ENCODE peak calls at places on chromosomes 7 and 10, in seven cellular contexts. Q is NB4, W is Panc1, H is fibroblast of lung, J is Calu3, M is uterus, G is heart left ventricle. C is an unnamed sample.

GRCh38 chr10:118595598-118596425 is at the start of gene PRLHR:
- DNase-seq in J (peak), M (peak), H (peak), Q (peak), W (no peak), G (no peak), C (peak)

GRCh38 chr7:130959743-130960207 is 225.8 kb upstream of the KLF14 start:
- DNase-seq in M (no peak), Q (peak), W (no peak), J (peak), G (no peak), H (peak), C (peak)

GRCh38 chr7:50610521-50611277 is 45.5 kb upstream of the DDC start:
- DNase-seq in W (peak), Q (peak), H (peak), G (no peak), M (no peak), J (no peak), C (peak)

GRCh38 chr10:94129393-94130130 is 135.8 kb downstream of the PLCE1 start:
- DNase-seq in W (no peak), G (no peak), Q (no peak), J (no peak), H (peak), M (no peak), C (peak)

GRCh38 chr7:103082497-103082896 is 7.6 kb downstream of the ARMC10 start:
- DNase-seq in H (no peak), G (no peak), Q (no peak), W (no peak), J (no peak), M (no peak), C (no peak)

GRCh38 chr7:99386584-99387238 is 12.2 kb downstream of the ARPC1B start:
- DNase-seq in G (no peak), W (no peak), J (peak), H (no peak), Q (peak), M (no peak), C (no peak)

GRCh38 chr10:47049056-47049851 is 138.0 kb downstream of the PTPN20 start:
- DNase-seq in J (no peak), W (no peak), M (peak), Q (no peak), G (peak), H (no peak), C (no peak)

GRCh38 chr7:1677206-1678069 is 7.4 kb downstream of the ELFN1 start:
- DNase-seq in Q (no peak), H (no peak), G (no peak), M (no peak), J (no peak), W (no peak), C (no peak)

GRCh38 chr7:24757799-24758275 is 573 bp upstream of the GSDME start:
- DNase-seq in G (no peak), Q (no peak), H (peak), J (no peak), M (no peak), W (no peak), C (peak)

GRCh38 chr10:103852189-103852711 is 3.1 kb downstream of the SH3PXD2A start:
- DNase-seq in H (peak), G (peak), J (no peak), Q (peak), W (no peak), M (peak), C (no peak)

GRCh38 chr10:5442056-5442989 is 30.0 kb downstream of the NET1 start:
- DNase-seq in M (no peak), W (no peak), H (no peak), Q (peak), J (peak), G (no peak), C (peak)

GRCh38 chr10:132376394-132376851 is 20.6 kb upstream of the PWWP2B start:
- DNase-seq in G (no peak), H (no peak), J (no peak), M (no peak), W (no peak), Q (no peak), C (no peak)

GRCh38 chr10:130189466-130190064 is 53.4 kb downstream of the GLRX3 start:
- DNase-seq in G (no peak), H (no peak), J (no peak), Q (no peak), M (no peak), W (no peak), C (no peak)
- TF ChIP-seq CTCF in G (no peak), H (no peak), J (no peak), Q (no peak), M (no peak), W (no peak), C (no peak)

GRCh38 chr7:85186521-85187241 is at the start of gene SEMA3D:
- DNase-seq in G (peak), Q (peak), W (no peak), H (peak), J (peak), M (peak), C (peak)

GRCh38 chr7:85186083-85186520 is 754 bp downstream of the SEMA3D start:
- DNase-seq in Q (no peak), H (peak), G (peak), J (peak), W (no peak), M (peak), C (peak)

GRCh38 chr7:85183296-85183695 is 3.6 kb downstream of the SEMA3D start:
- DNase-seq in M (no peak), Q (no peak), H (no peak), J (no peak), G (no peak), W (no peak), C (no peak)

GRCh38 chr7:85184599-85185354 is 2.1 kb downstream of the SEMA3D start:
- DNase-seq in M (no peak), Q (no peak), J (no peak), H (peak), G (peak), W (no peak), C (no peak)

GRCh38 chr7:85185355-85186082 is 1.3 kb downstream of the SEMA3D start:
- DNase-seq in J (peak), H (peak), W (no peak), M (peak), G (peak), Q (no peak), C (peak)
- TF ChIP-seq CTCF in J (no peak), H (peak), W (no peak), M (no peak), G (no peak), Q (no peak), C (no peak)

DNA sequence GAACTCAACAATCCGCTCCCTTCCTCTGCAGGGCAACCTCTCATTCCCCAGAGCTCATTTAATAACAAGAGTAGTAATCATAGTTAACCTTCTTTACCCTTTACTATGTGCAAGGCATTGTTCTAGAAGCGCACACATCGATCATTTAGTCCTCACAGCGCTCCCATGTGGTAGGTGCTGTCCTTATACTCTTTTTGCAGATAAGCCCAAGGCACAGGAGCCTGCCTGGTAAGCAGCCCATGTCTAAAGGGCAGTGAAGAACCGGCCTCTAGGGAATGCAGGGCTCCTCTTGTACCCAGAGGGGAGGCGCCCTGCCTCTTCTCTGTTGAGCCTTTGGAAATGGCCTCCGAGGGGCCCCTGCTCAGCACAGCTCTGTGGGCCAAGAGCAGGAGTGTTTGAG is 14.3 kb downstream of the CHST3 start:
- DNase-seq in G (no peak), Q (peak), W (no peak), J (no peak), H (no peak), M (peak), C (no peak)
- TF ChIP-seq CTCF in G (no peak), Q (no peak), W (no peak), J (no peak), H (no peak), M (no peak), C (no peak)

DNA sequence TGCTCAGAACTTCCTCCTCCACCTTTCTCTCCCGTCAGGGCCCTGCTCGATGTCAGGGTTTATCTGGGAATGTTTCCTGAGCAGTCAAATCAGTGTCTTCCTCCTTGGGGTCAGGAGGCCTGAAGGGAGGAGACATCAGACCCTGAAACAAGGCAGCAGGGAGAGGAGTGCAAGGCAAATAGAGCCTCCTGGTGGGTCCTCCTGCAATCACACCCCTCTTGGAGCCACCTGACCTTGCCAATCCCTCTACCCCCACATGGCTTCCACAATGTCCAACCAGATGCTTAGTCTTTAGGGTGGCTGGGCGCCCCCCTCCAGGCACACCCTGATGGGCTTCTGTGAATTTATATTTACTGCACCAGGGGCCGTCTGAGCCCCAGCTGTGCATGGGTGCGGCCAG is 12.2 kb downstream of the GPR26 start:
- DNase-seq in Q (no peak), M (no peak), W (no peak), G (no peak), H (no peak), J (no peak), C (no peak)
- TF ChIP-seq CTCF in Q (no peak), M (no peak), W (no peak), G (no peak), H (no peak), J (no peak), C (no peak)

GRCh38 chr7:29538322-29538874 is 25.2 kb upstream of the PRR15 start:
- DNase-seq in H (no peak), M (no peak), J (no peak), W (no peak), G (no peak), Q (no peak), C (no peak)
- TF ChIP-seq CTCF in H (no peak), M (no peak), J (no peak), W (peak), G (no peak), Q (no peak), C (no peak)

GRCh38 chr7:84492565-84493034 is 298.0 kb upstream of the SEMA3A start:
- DNase-seq in J (no peak), M (no peak), W (no peak), G (no peak), Q (no peak), H (no peak), C (no peak)

GRCh38 chr7:84492128-84492527 is 297.5 kb upstream of the SEMA3A start:
- DNase-seq in H (no peak), Q (no peak), J (no peak), M (no peak), W (no peak), G (no peak), C (no peak)

DNA sequence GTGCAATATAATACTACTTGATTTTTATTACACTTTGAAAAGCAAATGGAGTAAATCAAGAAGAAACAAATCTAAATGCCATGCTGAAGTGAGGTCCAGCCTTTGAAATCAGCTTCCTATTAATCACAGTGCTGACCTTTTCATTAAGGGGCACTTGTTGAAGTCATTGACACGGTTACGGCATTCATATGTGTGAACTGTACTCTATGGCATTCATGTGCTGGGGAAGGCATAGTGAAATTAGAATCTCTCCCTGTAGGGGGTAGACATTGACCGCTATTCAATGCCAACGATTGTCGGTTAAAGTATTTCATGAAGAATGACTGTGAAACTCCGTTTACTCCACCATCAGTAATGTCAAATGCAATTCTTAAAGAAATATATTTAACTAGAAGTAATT is 296.1 kb upstream of the SEMA3A start:
- DNase-seq in H (peak), Q (no peak), G (no peak), W (no peak), J (no peak), M (no peak), C (no peak)
- TF ChIP-seq CTCF in H (no peak), Q (no peak), G (no peak), W (no peak), J (no peak), M (no peak), C (no peak)

GRCh38 chr7:152025077-152025936 is at the start of gene GALNT11:
- DNase-seq in W (peak), H (peak), Q (peak), J (peak), G (peak), M (peak), C (peak)
- TF ChIP-seq CTCF in W (peak), H (peak), Q (peak), J (peak), G (no peak), M (peak), C (peak)

DNA sequence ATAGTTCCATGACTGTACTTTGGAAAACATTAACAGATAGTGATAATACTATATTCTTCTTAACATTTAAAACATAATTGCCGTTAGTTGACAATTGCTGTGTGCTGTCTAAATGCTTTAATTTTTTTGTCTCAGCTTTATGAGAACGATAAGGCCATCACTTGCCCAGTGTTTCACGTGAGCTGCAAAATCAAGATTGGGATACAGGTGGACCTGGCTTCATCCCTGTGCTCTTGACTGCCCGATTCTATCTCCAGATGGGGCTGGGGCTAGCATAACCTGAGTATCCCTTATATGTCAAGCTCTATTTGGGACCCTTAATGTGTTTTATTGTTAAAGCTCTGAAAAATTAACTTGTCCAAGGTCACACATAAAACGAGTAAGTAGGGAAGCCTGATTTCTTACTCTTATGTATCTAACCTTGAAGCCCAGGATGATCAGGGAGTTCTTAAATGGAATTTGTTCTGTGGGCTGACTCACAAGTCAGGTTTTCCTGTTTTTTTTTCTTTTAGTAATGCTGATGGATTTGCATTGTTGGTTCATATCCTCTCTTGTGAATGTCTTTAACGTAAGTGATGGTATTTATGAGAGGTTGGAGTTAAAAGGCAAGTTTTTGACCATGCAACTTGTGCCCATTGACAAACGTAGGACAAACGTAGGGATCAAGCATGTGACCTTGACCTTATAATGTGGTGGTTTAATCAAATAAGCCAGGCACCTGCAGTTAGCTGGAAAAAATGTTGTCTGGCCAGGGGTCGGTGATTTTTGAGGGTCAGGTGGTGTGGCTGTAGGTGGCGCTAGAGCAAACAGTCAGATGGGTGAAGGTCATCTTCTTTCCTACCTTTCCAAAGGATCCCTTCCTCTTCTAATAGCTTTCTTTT is 3.6 kb downstream of the PRKAR2B start:
- DNase-seq in Q (no peak), M (no peak), H (peak), W (no peak), G (no peak), J (no peak), C (no peak)
- TF ChIP-seq CTCF in Q (peak), M (no peak), H (no peak), W (peak), G (no peak), J (no peak), C (no peak)

GRCh38 chr7:98251844-98252639 is at the start of gene TECPR1:
- DNase-seq in W (peak), G (peak), M (peak), Q (peak), H (peak), J (peak), C (peak)
- TF ChIP-seq CTCF in W (no peak), G (no peak), M (no peak), Q (no peak), H (no peak), J (no peak), C (no peak)